ENCODE peak calls at places on chromosomes 1 and 21, in eight cellular contexts. T is endothelial cell of umbilical vein, V is GM12878, J is A549, D is SK-N-SH, Y is K562, U is H1, F is HepG2. I is an unnamed sample.

GRCh38 chr1:107767156-107767582 is 197.8 kb downstream of the VAV3 start:
- DNase-seq in J (no peak), T (peak), F (no peak), V (no peak), Y (no peak), D (no peak), U (no peak), I (no peak)

GRCh38 chr1:22343456-22344426 is 107.9 kb upstream of the ZBTB40 start:
- DNase-seq in U (no peak), T (no peak), D (no peak), Y (no peak), J (no peak), V (no peak), F (no peak), I (no peak)

GRCh38 chr1:71339238-71339637 is 258.4 kb upstream of the ZRANB2 start:
- DNase-seq in F (no peak), J (no peak), T (no peak), Y (no peak), D (no peak), V (no peak), U (no peak), I (peak)

GRCh38 chr1:55211909-55212308 is 3.3 kb downstream of the USP24 start:
- DNase-seq in Y (peak), U (no peak), F (no peak), J (no peak), V (no peak), T (no peak), D (no peak), I (peak)

GRCh38 chr1:162300057-162300917 is 76.4 kb downstream of the SPATA46 start:
- DNase-seq in D (no peak), V (no peak), U (no peak), Y (no peak), T (no peak), F (no peak), J (no peak), I (no peak)

GRCh38 chr1:184606786-184607185 is 147.9 kb downstream of the EDEM3 start:
- DNase-seq in F (no peak), D (no peak), Y (no peak), T (no peak), V (no peak), J (no peak), U (no peak), I (no peak)

GRCh38 chr1:81679972-81680371 is 120.8 kb upstream of the ADGRL2 start:
- DNase-seq in Y (no peak), D (no peak), V (no peak), U (no peak), J (no peak), F (peak), T (no peak), I (peak)

GRCh38 chr1:8321612-8322011 is 3.7 kb downstream of the SLC45A1 start:
- DNase-seq in U (no peak), D (no peak), V (no peak), Y (no peak), F (no peak), J (no peak), T (no peak), I (no peak)

GRCh38 chr21:30962013-30962412 is 76.3 kb downstream of the KRTAP19-8 start:
- DNase-seq in J (no peak), Y (no peak), T (no peak), U (no peak), V (no peak), D (no peak), F (no peak), I (peak)

GRCh38 chr1:240802271-240802670 is 190.3 kb upstream of the GREM2 start:
- DNase-seq in F (no peak), Y (no peak), T (no peak), U (no peak), D (no peak), V (no peak), J (no peak), I (no peak)

GRCh38 chr1:59699227-59699847 is 115.4 kb upstream of the HOOK1 start:
- DNase-seq in Y (peak), F (peak), V (no peak), U (no peak), T (peak), D (peak), J (peak), I (peak)

GRCh38 chr1:36298640-36299039 is 7.5 kb upstream of the SH3D21 start:
- DNase-seq in J (no peak), U (no peak), F (no peak), V (no peak), D (no peak), T (no peak), Y (no peak), I (no peak)

GRCh38 chr21:31526040-31526439 is 133.5 kb upstream of the SOD1 start:
- DNase-seq in V (no peak), T (no peak), Y (no peak), D (no peak), J (peak), F (no peak), U (no peak), I (no peak)

GRCh38 chr1:60897003-60897402 is 185.4 kb upstream of the NFIA start:
- DNase-seq in F (no peak), V (no peak), D (no peak), T (no peak), U (no peak), Y (no peak), J (no peak), I (no peak)

GRCh38 chr1:207763972-207764371 is 12.1 kb downstream of the CD46 start:
- DNase-seq in T (no peak), U (no peak), Y (no peak), J (no peak), F (no peak), V (no peak), D (no peak), I (no peak)

GRCh38 chr1:186420311-186420710 is 40.6 kb downstream of the PDC start:
- DNase-seq in J (no peak), V (no peak), T (no peak), F (no peak), U (no peak), Y (no peak), D (no peak), I (no peak)

GRCh38 chr1:25797939-25798338 is 2.1 kb upstream of the SELENON start:
- DNase-seq in D (peak), J (peak), T (no peak), Y (peak), V (no peak), U (no peak), F (peak), I (peak)

GRCh38 chr1:204937901-204938300 is 67.2 kb downstream of the NFASC start:
- DNase-seq in F (no peak), Y (no peak), J (no peak), D (no peak), U (no peak), T (no peak), V (no peak), I (no peak)

GRCh38 chr1:39720094-39720999 is 18.3 kb upstream of the PPIE start:
- DNase-seq in T (peak), D (peak), J (peak), U (no peak), Y (peak), V (no peak), F (peak), I (peak)

GRCh38 chr21:34613679-34614442 is 1.1 kb downstream of the RCAN1 start:
- DNase-seq in V (no peak), F (no peak), J (no peak), D (peak), U (no peak), Y (peak), T (peak), I (peak)

GRCh38 chr1:2941907-2942306 is 79.4 kb upstream of the ACTRT2 start:
- DNase-seq in J (no peak), T (no peak), D (no peak), U (no peak), V (no peak), F (no peak), Y (no peak), I (no peak)

GRCh38 chr1:3247521-3248031 is 178.6 kb downstream of the PRDM16 start:
- DNase-seq in V (no peak), J (no peak), T (no peak), U (no peak), Y (no peak), D (no peak), F (no peak), I (no peak)

GRCh38 chr1:204507317-204508105 is 8.7 kb upstream of the MDM4 start:
- DNase-seq in V (no peak), U (peak), T (peak), Y (peak), J (peak), D (peak), F (peak), I (peak)

GRCh38 chr1:157404063-157404501 is 148.2 kb downstream of the FCRL5 start:
- DNase-seq in D (no peak), V (no peak), U (no peak), F (no peak), J (no peak), T (peak), Y (peak), I (peak)

GRCh38 chr1:47407481-47407880 is 8.6 kb upstream of the FOXE3 start:
- DNase-seq in T (no peak), F (no peak), D (no peak), V (no peak), J (no peak), Y (no peak), U (no peak), I (no peak)

GRCh38 chr1:44609412-44609767 is 64.9 kb downstream of the TMEM53 start:
- DNase-seq in J (peak), Y (peak), T (peak), D (peak), V (no peak), F (peak), U (peak), I (peak)

GRCh38 chr1:2800664-2801045 is 838 bp downstream of the TTC34 start:
- DNase-seq in V (no peak), Y (no peak), J (no peak), F (no peak), T (no peak), U (no peak), D (no peak), I (no peak)

GRCh38 chr1:169550294-169550693 is 36.0 kb downstream of the F5 start:
- DNase-seq in V (no peak), F (peak), U (no peak), J (peak), D (peak), Y (peak), T (peak), I (peak)

GRCh38 chr21:31752352-31752751 is 20.4 kb upstream of the SCAF4 start:
- DNase-seq in D (no peak), T (no peak), J (peak), F (no peak), V (no peak), U (no peak), Y (no peak), I (peak)

GRCh38 chr1:64302971-64303370 is 99.5 kb downstream of the UBE2U start:
- DNase-seq in D (no peak), T (no peak), J (no peak), V (no peak), U (no peak), F (no peak), Y (no peak), I (no peak)

GRCh38 chr21:31675960-31676359 is 16.5 kb downstream of the SOD1 start:
- DNase-seq in F (no peak), D (no peak), Y (no peak), V (no peak), J (no peak), U (no peak), T (no peak), I (no peak)

DNA sequence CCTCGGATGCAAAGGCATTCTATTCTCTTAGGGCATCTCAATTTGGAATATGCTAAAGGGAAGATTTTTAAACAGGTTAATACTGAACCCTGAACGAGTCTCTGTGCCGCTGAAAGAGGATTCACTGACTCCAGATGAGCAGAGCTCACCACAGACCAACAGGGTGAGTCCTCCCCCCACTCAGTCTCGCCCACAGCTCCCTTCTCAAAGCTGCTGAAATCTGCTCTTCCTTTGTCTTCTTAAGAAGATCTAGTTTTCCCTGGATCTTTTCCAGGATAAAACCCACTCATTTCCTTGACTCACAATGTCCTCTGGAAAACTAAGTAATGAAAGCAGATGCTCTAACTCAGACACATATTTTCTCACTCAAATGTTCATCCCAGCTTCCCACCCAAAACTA is 447.0 kb upstream of the PKN2 start:
- DNase-seq in T (no peak), Y (no peak), D (no peak), J (no peak), U (no peak), F (no peak), V (no peak), I (no peak)
- TF ChIP-seq MAX in T (no peak), Y (no peak), D (no peak), J (no peak), U (no peak), F (no peak), V (no peak), I (no peak)

GRCh38 chr1:87252406-87252805 is 76.3 kb upstream of the LMO4 start:
- DNase-seq in V (no peak), J (no peak), Y (no peak), T (no peak), U (no peak), F (no peak), D (no peak), I (peak)
- TF ChIP-seq MAX in V (no peak), J (no peak), Y (no peak), T (no peak), U (no peak), F (no peak), D (no peak), I (no peak)

GRCh38 chr1:28888915-28889314 is 25.5 kb upstream of the EPB41 start:
- DNase-seq in T (no peak), Y (no peak), D (no peak), U (no peak), V (no peak), J (no peak), F (no peak), I (no peak)

GRCh38 chr1:28887835-28888682 is 26.3 kb upstream of the EPB41 start:
- DNase-seq in D (no peak), F (no peak), Y (peak), J (no peak), U (no peak), T (peak), V (no peak), I (peak)

GRCh38 chr1:28890435-28890834 is 23.9 kb upstream of the EPB41 start:
- DNase-seq in F (no peak), Y (no peak), D (no peak), V (no peak), J (no peak), T (no peak), U (no peak), I (no peak)

GRCh38 chr1:28890836-28891235 is 23.5 kb upstream of the EPB41 start:
- DNase-seq in V (no peak), U (no peak), T (no peak), D (no peak), F (no peak), J (no peak), Y (no peak), I (no peak)

DNA sequence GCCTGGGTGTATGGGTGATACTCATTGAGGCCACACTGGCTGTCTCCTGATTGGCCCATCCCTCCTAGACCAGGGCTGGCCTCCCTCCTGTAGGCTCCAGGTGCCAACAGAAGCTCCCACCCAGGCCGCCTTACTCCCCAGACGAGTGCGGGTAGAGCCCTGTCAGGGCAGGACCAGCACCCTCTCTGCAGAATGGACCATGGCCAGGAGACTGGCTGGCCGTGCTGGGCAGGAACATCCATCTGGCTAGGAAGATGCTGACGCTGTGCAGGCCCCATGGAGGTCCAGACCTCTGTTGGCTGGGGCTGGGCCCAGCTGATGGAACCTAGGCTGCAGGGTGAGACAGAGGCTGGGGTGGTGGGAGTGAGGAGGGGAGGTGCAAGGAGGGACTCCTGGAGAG is 25.0 kb upstream of the EPB41 start:
- DNase-seq in Y (no peak), T (no peak), V (no peak), U (no peak), J (no peak), F (no peak), D (no peak), I (no peak)
- TF ChIP-seq MAX in Y (no peak), T (no peak), V (no peak), U (no peak), J (no peak), F (no peak), D (no peak), I (no peak)

GRCh38 chr21:36479415-36480402 is at the start of gene CLDN14:
- DNase-seq in F (peak), U (no peak), J (no peak), T (no peak), V (no peak), Y (no peak), D (no peak), I (no peak)
- TF ChIP-seq MAX in F (peak), U (no peak), J (no peak), T (no peak), V (no peak), Y (no peak), D (no peak), I (no peak)